ENCODE peak calls at places on chromosomes 7 and 10, in four cellular contexts. O is right lobe of liver, L is sciatic nerve, R is neural crest cell. K is an unnamed sample.

GRCh38 chr10:117226813-117227451 is 14.0 kb upstream of the SLC18A2 start:
- DNase-seq in O (no peak), L (no peak), R (no peak), K (no peak)

GRCh38 chr10:16259726-16260125 is 177.1 kb upstream of the PTER start:
- DNase-seq in O (no peak), L (no peak), R (no peak), K (no peak)

GRCh38 chr7:132380065-132380464 is 196.2 kb downstream of the PLXNA4 start:
- DNase-seq in O (no peak), L (no peak), R (no peak), K (no peak)

GRCh38 chr7:32215697-32216096 is 145.5 kb upstream of the PDE1C start:
- DNase-seq in O (no peak), L (no peak), R (no peak), K (no peak)

GRCh38 chr10:71837085-71837827 is 13.8 kb downstream of the PSAP start:
- DNase-seq in O (no peak), L (no peak), R (no peak), K (peak; percentile 23)

GRCh38 chr10:118045842-118046490 is 775 bp downstream of the RAB11FIP2 start:
- DNase-seq in O (no peak), L (no peak), R (no peak), K (no peak)

GRCh38 chr7:142385528-142386340 is 127.9 kb upstream of the PRSS58 start:
- DNase-seq in O (no peak), L (no peak), R (peak; percentile 36), K (peak; percentile 50)

GRCh38 chr10:14146005-14146404 is 184.7 kb downstream of the FRMD4A start:
- DNase-seq in O (no peak), L (no peak), R (no peak), K (no peak)

GRCh38 chr10:49139866-49140195 is 6.0 kb upstream of the FAM170B start:
- DNase-seq in O (no peak), L (no peak), R (no peak), K (no peak)

GRCh38 chr7:46450871-46451270 is 529.8 kb upstream of the IGFBP3 start:
- DNase-seq in O (no peak), L (no peak), R (no peak), K (no peak)

GRCh38 chr7:37732253-37732652 is 48.7 kb downstream of the GPR141 start:
- DNase-seq in O (no peak), L (peak; percentile 63), R (peak; percentile 6), K (peak; percentile 52)

GRCh38 chr10:110615057-110615630 is 29.0 kb upstream of the RBM20 start:
- DNase-seq in O (no peak), L (no peak), R (no peak), K (no peak)

GRCh38 chr10:74177140-74177677 is 26.2 kb downstream of the ADK start:
- DNase-seq in O (peak; percentile 68), L (no peak), R (no peak), K (no peak)

GRCh38 chr7:127337581-127337980 is 54.9 kb downstream of the ZNF800 start:
- DNase-seq in O (no peak), L (no peak), R (no peak), K (no peak)

GRCh38 chr7:102431617-102432298 is 1.6 kb upstream of the ORAI2 start:
- DNase-seq in O (no peak), L (no peak), R (no peak), K (no peak)

GRCh38 chr10:13165177-13165576 is 3.8 kb downstream of the MCM10 start:
- DNase-seq in O (no peak), L (no peak), R (no peak), K (no peak)

GRCh38 chr7:91929463-91929862 is 11.2 kb upstream of the AKAP9 start:
- DNase-seq in O (no peak), L (no peak), R (no peak), K (no peak)

K was measured in nephron progenitor cell.